ENCODE peak calls at places on chromosomes 2 and 18, in seven cellular contexts. One of them, this sample, is unnamed.

GRCh38 chr2:235287369-235287722 is 206.5 kb upstream of the AGAP1 start:
- DNase-seq in AG09309: no peak
- DNase-seq in NCI-H2171 treated with DMSO at 0.1 percent for 48 hours: no peak
- DNase-seq in T-helper 9 cell: no peak
- DNase-seq in NCI-H1105 treated with DMSO at 0.1 percent for 48 hours: no peak
- DNase-seq in activated T-cell treated with anti-CD3 and anti-CD28 coated beads, Interleukin-2, amount 50 U/mL, for 1 hour: no peak
- DNase-seq in IMR-90: peak
- DNase-seq in this sample: peak

GRCh38 chr2:9205963-9206948 is at the start of gene ASAP2:
- DNase-seq in T-helper 9 cell: no peak
- DNase-seq in activated T-cell treated with anti-CD3 and anti-CD28 coated beads, Interleukin-2, amount 50 U/mL, for 1 hour: peak
- DNase-seq in AG09309: no peak
- DNase-seq in NCI-H1105 treated with DMSO at 0.1 percent for 48 hours: peak
- DNase-seq in NCI-H2171 treated with DMSO at 0.1 percent for 48 hours: peak
- DNase-seq in IMR-90: peak
- DNase-seq in this sample: peak

GRCh38 chr18:31738460-31739407 is 21.9 kb downstream of the SLC25A52 start:
- DNase-seq in activated T-cell treated with anti-CD3 and anti-CD28 coated beads, Interleukin-2, amount 50 U/mL, for 1 hour: no peak
- DNase-seq in NCI-H1105 treated with DMSO at 0.1 percent for 48 hours: no peak
- DNase-seq in AG09309: no peak
- DNase-seq in T-helper 9 cell: no peak
- DNase-seq in IMR-90: no peak
- DNase-seq in NCI-H2171 treated with DMSO at 0.1 percent for 48 hours: no peak
- DNase-seq in this sample: no peak

GRCh38 chr2:230783101-230783500 is 70.5 kb downstream of the CAB39 start:
- DNase-seq in NCI-H2171 treated with DMSO at 0.1 percent for 48 hours: no peak
- DNase-seq in AG09309: peak
- DNase-seq in activated T-cell treated with anti-CD3 and anti-CD28 coated beads, Interleukin-2, amount 50 U/mL, for 1 hour: no peak
- DNase-seq in T-helper 9 cell: no peak
- DNase-seq in IMR-90: no peak
- DNase-seq in NCI-H1105 treated with DMSO at 0.1 percent for 48 hours: no peak
- DNase-seq in this sample: no peak

GRCh38 chr2:174337337-174338154 is 2.8 kb downstream of the SP9 start:
- DNase-seq in activated T-cell treated with anti-CD3 and anti-CD28 coated beads, Interleukin-2, amount 50 U/mL, for 1 hour: peak
- DNase-seq in T-helper 9 cell: no peak
- DNase-seq in IMR-90: no peak
- DNase-seq in NCI-H2171 treated with DMSO at 0.1 percent for 48 hours: peak
- DNase-seq in NCI-H1105 treated with DMSO at 0.1 percent for 48 hours: peak
- DNase-seq in AG09309: no peak
- DNase-seq in this sample: no peak

GRCh38 chr2:176085861-176086771 is 2.4 kb upstream of the EVX2 start:
- DNase-seq in IMR-90: peak
- DNase-seq in NCI-H2171 treated with DMSO at 0.1 percent for 48 hours: peak
- DNase-seq in activated T-cell treated with anti-CD3 and anti-CD28 coated beads, Interleukin-2, amount 50 U/mL, for 1 hour: no peak
- DNase-seq in NCI-H1105 treated with DMSO at 0.1 percent for 48 hours: no peak
- DNase-seq in T-helper 9 cell: no peak
- DNase-seq in AG09309: no peak
- DNase-seq in this sample: peak

GRCh38 chr2:671787-672605 is 5.2 kb downstream of the TMEM18 start:
- DNase-seq in T-helper 9 cell: no peak
- DNase-seq in NCI-H1105 treated with DMSO at 0.1 percent for 48 hours: no peak
- DNase-seq in IMR-90: no peak
- DNase-seq in NCI-H2171 treated with DMSO at 0.1 percent for 48 hours: no peak
- DNase-seq in activated T-cell treated with anti-CD3 and anti-CD28 coated beads, Interleukin-2, amount 50 U/mL, for 1 hour: no peak
- DNase-seq in AG09309: no peak
- DNase-seq in this sample: no peak

GRCh38 chr2:88683160-88684021 is 8.1 kb upstream of the RPIA start:
- DNase-seq in IMR-90: no peak
- DNase-seq in AG09309: no peak
- DNase-seq in NCI-H2171 treated with DMSO at 0.1 percent for 48 hours: peak
- DNase-seq in activated T-cell treated with anti-CD3 and anti-CD28 coated beads, Interleukin-2, amount 50 U/mL, for 1 hour: no peak
- DNase-seq in NCI-H1105 treated with DMSO at 0.1 percent for 48 hours: no peak
- DNase-seq in T-helper 9 cell: no peak
- DNase-seq in this sample: no peak

GRCh38 chr2:20052872-20053281 is 1.4 kb upstream of the LAPTM4A start:
- DNase-seq in activated T-cell treated with anti-CD3 and anti-CD28 coated beads, Interleukin-2, amount 50 U/mL, for 1 hour: no peak
- DNase-seq in NCI-H2171 treated with DMSO at 0.1 percent for 48 hours: peak
- DNase-seq in NCI-H1105 treated with DMSO at 0.1 percent for 48 hours: peak
- DNase-seq in AG09309: no peak
- DNase-seq in T-helper 9 cell: no peak
- DNase-seq in IMR-90: peak
- DNase-seq in this sample: peak

GRCh38 chr2:237156131-237156856 is 70.6 kb downstream of the COPS8 start:
- DNase-seq in IMR-90: peak
- DNase-seq in AG09309: peak
- DNase-seq in NCI-H2171 treated with DMSO at 0.1 percent for 48 hours: no peak
- DNase-seq in NCI-H1105 treated with DMSO at 0.1 percent for 48 hours: no peak
- DNase-seq in T-helper 9 cell: no peak
- DNase-seq in activated T-cell treated with anti-CD3 and anti-CD28 coated beads, Interleukin-2, amount 50 U/mL, for 1 hour: no peak
- DNase-seq in this sample: peak

GRCh38 chr2:205586626-205587025 is 95.7 kb upstream of the NRP2 start:
- DNase-seq in NCI-H1105 treated with DMSO at 0.1 percent for 48 hours: no peak
- DNase-seq in activated T-cell treated with anti-CD3 and anti-CD28 coated beads, Interleukin-2, amount 50 U/mL, for 1 hour: no peak
- DNase-seq in T-helper 9 cell: no peak
- DNase-seq in NCI-H2171 treated with DMSO at 0.1 percent for 48 hours: no peak
- DNase-seq in AG09309: no peak
- DNase-seq in IMR-90: no peak
- DNase-seq in this sample: no peak

GRCh38 chr2:203786912-203787311 is 80.5 kb downstream of the CD28 start:
- DNase-seq in NCI-H2171 treated with DMSO at 0.1 percent for 48 hours: no peak
- DNase-seq in T-helper 9 cell: no peak
- DNase-seq in activated T-cell treated with anti-CD3 and anti-CD28 coated beads, Interleukin-2, amount 50 U/mL, for 1 hour: no peak
- DNase-seq in NCI-H1105 treated with DMSO at 0.1 percent for 48 hours: peak
- DNase-seq in AG09309: no peak
- DNase-seq in IMR-90: peak
- DNase-seq in this sample: peak

GRCh38 chr18:37441821-37442220 is 123.8 kb downstream of the CELF4 start:
- DNase-seq in activated T-cell treated with anti-CD3 and anti-CD28 coated beads, Interleukin-2, amount 50 U/mL, for 1 hour: no peak
- DNase-seq in NCI-H2171 treated with DMSO at 0.1 percent for 48 hours: no peak
- DNase-seq in AG09309: no peak
- DNase-seq in NCI-H1105 treated with DMSO at 0.1 percent for 48 hours: no peak
- DNase-seq in IMR-90: no peak
- DNase-seq in T-helper 9 cell: no peak
- DNase-seq in this sample: no peak

GRCh38 chr2:72198532-72199241 is 51.0 kb upstream of the CYP26B1 start:
- DNase-seq in IMR-90: peak
- DNase-seq in NCI-H1105 treated with DMSO at 0.1 percent for 48 hours: no peak
- DNase-seq in NCI-H2171 treated with DMSO at 0.1 percent for 48 hours: no peak
- DNase-seq in activated T-cell treated with anti-CD3 and anti-CD28 coated beads, Interleukin-2, amount 50 U/mL, for 1 hour: no peak
- DNase-seq in T-helper 9 cell: no peak
- DNase-seq in AG09309: peak
- DNase-seq in this sample: peak

GRCh38 chr2:186540971-186541370 is 48.9 kb upstream of the ITGAV start:
- DNase-seq in activated T-cell treated with anti-CD3 and anti-CD28 coated beads, Interleukin-2, amount 50 U/mL, for 1 hour: no peak
- DNase-seq in AG09309: no peak
- DNase-seq in T-helper 9 cell: no peak
- DNase-seq in IMR-90: peak
- DNase-seq in NCI-H2171 treated with DMSO at 0.1 percent for 48 hours: no peak
- DNase-seq in NCI-H1105 treated with DMSO at 0.1 percent for 48 hours: no peak
- DNase-seq in this sample: no peak

GRCh38 chr2:37982847-37983246 is 57.8 kb downstream of the RMDN2 start:
- DNase-seq in IMR-90: no peak
- DNase-seq in AG09309: no peak
- DNase-seq in activated T-cell treated with anti-CD3 and anti-CD28 coated beads, Interleukin-2, amount 50 U/mL, for 1 hour: no peak
- DNase-seq in NCI-H2171 treated with DMSO at 0.1 percent for 48 hours: no peak
- DNase-seq in T-helper 9 cell: no peak
- DNase-seq in NCI-H1105 treated with DMSO at 0.1 percent for 48 hours: no peak
- DNase-seq in this sample: no peak

GRCh38 chr18:55473078-55473477 is 114.9 kb downstream of the TCF4 start:
- DNase-seq in activated T-cell treated with anti-CD3 and anti-CD28 coated beads, Interleukin-2, amount 50 U/mL, for 1 hour: no peak
- DNase-seq in IMR-90: no peak
- DNase-seq in NCI-H2171 treated with DMSO at 0.1 percent for 48 hours: no peak
- DNase-seq in AG09309: no peak
- DNase-seq in NCI-H1105 treated with DMSO at 0.1 percent for 48 hours: no peak
- DNase-seq in T-helper 9 cell: no peak
- DNase-seq in this sample: no peak

GRCh38 chr2:103788346-103788745 is 1026.5 kb downstream of the TMEM182 start:
- DNase-seq in NCI-H1105 treated with DMSO at 0.1 percent for 48 hours: peak
- DNase-seq in IMR-90: no peak
- DNase-seq in activated T-cell treated with anti-CD3 and anti-CD28 coated beads, Interleukin-2, amount 50 U/mL, for 1 hour: no peak
- DNase-seq in T-helper 9 cell: no peak
- DNase-seq in NCI-H2171 treated with DMSO at 0.1 percent for 48 hours: no peak
- DNase-seq in AG09309: no peak
- DNase-seq in this sample: no peak

GRCh38 chr2:170530284-170530745 is 184.8 kb upstream of the SP5 start:
- DNase-seq in activated T-cell treated with anti-CD3 and anti-CD28 coated beads, Interleukin-2, amount 50 U/mL, for 1 hour: no peak
- DNase-seq in AG09309: no peak
- DNase-seq in T-helper 9 cell: no peak
- DNase-seq in IMR-90: peak
- DNase-seq in NCI-H2171 treated with DMSO at 0.1 percent for 48 hours: peak
- DNase-seq in NCI-H1105 treated with DMSO at 0.1 percent for 48 hours: peak
- DNase-seq in this sample: peak

GRCh38 chr2:26605195-26605968 is 35.8 kb downstream of the CIB4 start:
- DNase-seq in AG09309: peak
- DNase-seq in NCI-H2171 treated with DMSO at 0.1 percent for 48 hours: peak
- DNase-seq in NCI-H1105 treated with DMSO at 0.1 percent for 48 hours: peak
- DNase-seq in activated T-cell treated with anti-CD3 and anti-CD28 coated beads, Interleukin-2, amount 50 U/mL, for 1 hour: peak
- DNase-seq in T-helper 9 cell: no peak
- DNase-seq in IMR-90: peak
- DNase-seq in this sample: peak

GRCh38 chr2:136070913-136071312 is 47.0 kb downstream of the CXCR4 start:
- DNase-seq in IMR-90: no peak
- DNase-seq in T-helper 9 cell: no peak
- DNase-seq in NCI-H1105 treated with DMSO at 0.1 percent for 48 hours: no peak
- DNase-seq in AG09309: no peak
- DNase-seq in activated T-cell treated with anti-CD3 and anti-CD28 coated beads, Interleukin-2, amount 50 U/mL, for 1 hour: no peak
- DNase-seq in NCI-H2171 treated with DMSO at 0.1 percent for 48 hours: no peak
- DNase-seq in this sample: no peak

GRCh38 chr2:30293303-30293912 is 62.1 kb downstream of the LBH start:
- DNase-seq in NCI-H2171 treated with DMSO at 0.1 percent for 48 hours: no peak
- DNase-seq in T-helper 9 cell: no peak
- DNase-seq in activated T-cell treated with anti-CD3 and anti-CD28 coated beads, Interleukin-2, amount 50 U/mL, for 1 hour: no peak
- DNase-seq in NCI-H1105 treated with DMSO at 0.1 percent for 48 hours: no peak
- DNase-seq in IMR-90: peak
- DNase-seq in AG09309: peak
- DNase-seq in this sample: peak

GRCh38 chr2:160646684-160647444 is 153.3 kb upstream of the RBMS1 start:
- DNase-seq in NCI-H2171 treated with DMSO at 0.1 percent for 48 hours: no peak
- DNase-seq in IMR-90: no peak
- DNase-seq in activated T-cell treated with anti-CD3 and anti-CD28 coated beads, Interleukin-2, amount 50 U/mL, for 1 hour: no peak
- DNase-seq in T-helper 9 cell: no peak
- DNase-seq in AG09309: no peak
- DNase-seq in NCI-H1105 treated with DMSO at 0.1 percent for 48 hours: no peak
- DNase-seq in this sample: no peak

GRCh38 chr2:200787351-200788128 is 24.2 kb upstream of the BZW1 start:
- DNase-seq in T-helper 9 cell: no peak
- DNase-seq in NCI-H2171 treated with DMSO at 0.1 percent for 48 hours: peak
- DNase-seq in AG09309: peak
- DNase-seq in IMR-90: peak
- DNase-seq in activated T-cell treated with anti-CD3 and anti-CD28 coated beads, Interleukin-2, amount 50 U/mL, for 1 hour: no peak
- DNase-seq in NCI-H1105 treated with DMSO at 0.1 percent for 48 hours: no peak
- DNase-seq in this sample: peak

GRCh38 chr2:200609027-200609614 is 23.3 kb downstream of the AOX1 start:
- DNase-seq in AG09309: no peak
- DNase-seq in NCI-H1105 treated with DMSO at 0.1 percent for 48 hours: no peak
- DNase-seq in activated T-cell treated with anti-CD3 and anti-CD28 coated beads, Interleukin-2, amount 50 U/mL, for 1 hour: no peak
- DNase-seq in IMR-90: peak
- DNase-seq in T-helper 9 cell: no peak
- DNase-seq in NCI-H2171 treated with DMSO at 0.1 percent for 48 hours: no peak
- DNase-seq in this sample: peak